ENCODE peak calls at places on chromosomes 5 and 9, in ten cellular contexts. X is IMR-90, B is H1, H is A549, R is stomach, V is uterus, A is HCT116, T is sigmoid colon, L is heart left ventricle, K is ovary. Z is an unnamed sample.

GRCh38 chr9:134438204-134438788 is 112.0 kb downstream of the RXRA start:
- DNase-seq in R (peak; percentile 59), L (no peak), B (peak; percentile 74), T (no peak), A (no peak), X (no peak), K (peak; percentile 50), H (no peak), V (no peak), Z (no peak)

GRCh38 chr5:125323613-125324012 is 577.2 kb upstream of the ZNF608 start:
- DNase-seq in L (no peak), H (no peak), X (peak; percentile 40), V (no peak), A (no peak), T (no peak), B (no peak), K (no peak), R (no peak), Z (no peak)

GRCh38 chr9:69885474-69885929 is 64.9 kb downstream of the CFAP95 start:
- DNase-seq in A (no peak), R (no peak), H (peak; percentile 71), X (no peak), K (no peak), B (no peak), L (no peak), V (no peak), T (no peak), Z (no peak)

GRCh38 chr5:79727722-79728355 is 38.2 kb downstream of the CMYA5 start:
- DNase-seq in K (no peak), X (no peak), A (no peak), V (peak; percentile 38), H (no peak), T (no peak), L (peak; percentile 57), R (no peak), B (no peak), Z (no peak)

GRCh38 chr9:94971378-94972131 is 245.1 kb downstream of the AOPEP start:
- DNase-seq in V (no peak), B (no peak), R (no peak), X (no peak), A (no peak), L (no peak), K (no peak), T (no peak), H (no peak), Z (peak; percentile 61)

GRCh38 chr9:84397822-84398221 is 57.3 kb upstream of the SLC28A3 start:
- DNase-seq in H (no peak), A (no peak), X (peak; percentile 62), L (no peak), K (no peak), B (no peak), R (no peak), T (no peak), V (no peak), Z (no peak)

GRCh38 chr5:137414112-137414511 is 85.0 kb downstream of the SPOCK1 start:
- DNase-seq in V (no peak), A (no peak), B (no peak), K (no peak), R (no peak), X (no peak), L (peak; percentile 52), H (no peak), T (no peak), Z (no peak)

GRCh38 chr5:13930721-13931246 is 13.7 kb downstream of the DNAH5 start:
- DNase-seq in H (no peak), X (no peak), B (no peak), V (no peak), K (no peak), L (no peak), R (no peak), A (no peak), T (no peak), Z (no peak)

GRCh38 chr9:1979815-1980367 is 35.3 kb upstream of the SMARCA2 start:
- DNase-seq in H (no peak), A (no peak), B (no peak), L (no peak), V (no peak), R (no peak), K (peak; percentile 27), X (peak; percentile 49), T (no peak), Z (no peak)

GRCh38 chr5:145855842-145856267 is 17.0 kb downstream of the GRXCR2 start:
- DNase-seq in B (no peak), V (no peak), T (no peak), L (no peak), R (no peak), A (no peak), H (no peak), X (no peak), K (no peak), Z (no peak)

DNA sequence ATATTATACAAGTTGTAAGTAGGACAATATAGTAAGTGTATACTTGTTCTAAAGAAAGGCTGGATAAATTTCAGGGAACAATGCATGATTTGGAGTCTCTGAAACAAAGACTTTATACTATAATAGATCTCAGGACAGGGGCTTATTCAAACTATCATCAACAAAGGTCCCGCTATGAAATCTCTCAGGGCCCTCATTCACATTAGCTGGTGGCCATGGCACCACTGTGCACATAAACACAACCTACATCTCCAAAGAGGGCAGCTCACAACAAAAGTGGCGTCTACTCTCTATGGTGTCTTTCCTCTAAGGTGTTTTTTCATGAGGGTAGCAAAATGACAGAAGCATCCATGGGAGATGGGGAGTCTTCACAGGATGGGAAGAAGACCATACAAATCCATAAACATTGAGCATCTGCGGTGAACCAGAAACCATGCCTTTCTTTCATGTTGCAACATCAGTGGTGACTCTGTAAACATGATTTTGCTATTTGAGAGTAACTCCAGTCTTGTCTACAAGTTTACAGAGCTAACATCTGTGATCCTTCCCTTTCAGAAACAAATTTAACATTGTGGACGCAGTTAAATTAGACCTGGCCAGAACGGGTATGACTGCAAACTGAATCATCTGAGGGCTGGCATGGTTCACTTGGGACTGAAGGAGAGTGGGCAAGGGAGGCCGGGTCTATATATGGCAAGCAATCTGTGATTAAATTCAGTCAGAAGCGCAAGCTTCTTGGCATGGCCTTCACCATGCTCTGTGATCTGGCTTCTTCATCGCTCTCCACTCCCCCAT is 5.5 kb downstream of the TTLL11 start:
- DNase-seq in T (peak; percentile 79), K (no peak), B (no peak), X (peak; percentile 75), V (no peak), L (no peak), H (no peak), A (no peak), R (no peak), Z (no peak)
- H3K27ac ChIP-seq in T (peak overlapping the region; percentile 54), K (no peak overlapping the region), B (no peak overlapping the region), X (peak overlapping the region; percentile 54), V (no peak overlapping the region), L (peak overlapping the region; percentile 50), H (no peak overlapping the region), A (no peak overlapping the region), R (peak overlapping the region; percentile 39), Z (no peak overlapping the region)

GRCh38 chr5:98921947-98922508 is 6.8 kb downstream of the CHD1 start:
- DNase-seq in L (no peak), H (no peak), T (no peak), A (no peak), K (no peak), B (no peak), R (no peak), V (no peak), X (no peak), Z (no peak)

GRCh38 chr5:98913911-98914310 is 14.9 kb downstream of the CHD1 start:
- DNase-seq in K (no peak), T (no peak), A (no peak), L (no peak), V (no peak), B (no peak), R (no peak), H (no peak), X (no peak), Z (no peak)

GRCh38 chr5:98911221-98912040 is 17.4 kb downstream of the CHD1 start:
- DNase-seq in X (no peak), V (no peak), R (no peak), K (no peak), L (no peak), H (no peak), B (no peak), A (no peak), T (no peak), Z (no peak)

GRCh38 chr5:98917433-98917832 is 11.4 kb downstream of the CHD1 start:
- DNase-seq in A (no peak), L (no peak), T (no peak), V (no peak), X (no peak), R (no peak), H (no peak), K (no peak), B (no peak), Z (no peak)

GRCh38 chr5:98916540-98916939 is 12.3 kb downstream of the CHD1 start:
- DNase-seq in B (no peak), V (no peak), H (no peak), T (no peak), L (no peak), K (no peak), A (no peak), X (no peak), R (no peak), Z (no peak)
- TF ChIP-seq POLR2A in B (no peak), V (no peak), H (no peak), T (no peak), L (no peak), K (no peak), A (no peak), X (no peak), R (no peak), Z (no peak)

GRCh38 chr5:15529821-15530220 is 29.8 kb downstream of the FBXL7 start:
- DNase-seq in A (no peak), R (no peak), K (no peak), B (no peak), H (no peak), X (peak; percentile 45), T (no peak), L (no peak), V (no peak), Z (no peak)

GRCh38 chr5:15528476-15528875 is 28.5 kb downstream of the FBXL7 start:
- DNase-seq in V (no peak), H (no peak), K (no peak), B (no peak), X (no peak), A (no peak), R (no peak), L (no peak), T (no peak), Z (no peak)

GRCh38 chr5:15538516-15538915 is 38.5 kb downstream of the FBXL7 start:
- DNase-seq in L (no peak), H (no peak), K (no peak), B (no peak), X (no peak), V (no peak), T (no peak), R (no peak), A (no peak), Z (no peak)

GRCh38 chr5:15535938-15536337 is 36.0 kb downstream of the FBXL7 start:
- DNase-seq in R (no peak), B (no peak), L (no peak), T (no peak), X (no peak), V (no peak), H (no peak), K (no peak), A (no peak), Z (no peak)

GRCh38 chr5:15533124-15533893 is 33.3 kb downstream of the FBXL7 start:
- DNase-seq in V (no peak), X (peak; percentile 55), T (no peak), B (no peak), L (no peak), R (no peak), H (no peak), A (no peak), K (no peak), Z (no peak)
- H3K27ac ChIP-seq in V (no peak overlapping the region), X (no peak overlapping the region), T (no peak overlapping the region), B (no peak overlapping the region), L (no peak overlapping the region), R (no peak overlapping the region), H (no peak overlapping the region), A (no peak overlapping the region), K (no peak overlapping the region), Z (no peak overlapping the region)

GRCh38 chr9:132383462-132383883 is 23.2 kb downstream of the TTF1 start:
- DNase-seq in H (no peak), X (no peak), L (no peak), B (no peak), R (no peak), K (no peak), A (no peak), V (no peak), T (no peak), Z (no peak)
- TF ChIP-seq POLR2A in H (no peak), X (no peak), L (no peak), B (no peak), R (no peak), K (no peak), A (no peak), V (no peak), T (no peak), Z (no peak)